ENCODE peak calls at places on chromosome 3, in seven cellular contexts. One of them, this sample, is unnamed.

GRCh38 chr3:9151240-9151639 is 98.2 kb downstream of the SRGAP3 start:
- DNase-seq in H9: no peak
- DNase-seq in astrocyte: no peak
- DNase-seq in prostate gland: no peak
- DNase-seq in H7: no peak
- DNase-seq in PC-9: no peak
- DNase-seq in dorsolateral prefrontal cortex: no peak
- DNase-seq in this sample: no peak

GRCh38 chr3:166531730-166532129 is 694.5 kb upstream of the BCHE start:
- DNase-seq in H9: no peak
- DNase-seq in astrocyte: no peak
- DNase-seq in prostate gland: no peak
- DNase-seq in H7: no peak
- DNase-seq in PC-9: no peak
- DNase-seq in dorsolateral prefrontal cortex: no peak
- DNase-seq in this sample: no peak

GRCh38 chr3:59678042-59678707 is 628.4 kb upstream of the CFAP20DC start:
- DNase-seq in H9: no peak
- DNase-seq in astrocyte: no peak
- DNase-seq in prostate gland: peak; percentile 14
- DNase-seq in H7: no peak
- DNase-seq in PC-9: no peak
- DNase-seq in dorsolateral prefrontal cortex: no peak
- DNase-seq in this sample: no peak

GRCh38 chr3:32154180-32154579 is 47.8 kb downstream of the GPD1L start:
- DNase-seq in H9: peak; percentile 53
- DNase-seq in astrocyte: no peak
- DNase-seq in prostate gland: no peak
- DNase-seq in H7: peak; percentile 64
- DNase-seq in PC-9: no peak
- DNase-seq in dorsolateral prefrontal cortex: no peak
- DNase-seq in this sample: no peak

GRCh38 chr3:169969696-169970095 is 3.1 kb downstream of the SEC62 start:
- DNase-seq in H9: no peak
- DNase-seq in astrocyte: no peak
- DNase-seq in prostate gland: no peak
- DNase-seq in H7: no peak
- DNase-seq in PC-9: no peak
- DNase-seq in dorsolateral prefrontal cortex: no peak
- DNase-seq in this sample: no peak

GRCh38 chr3:50410185-50410584 is 50.9 kb upstream of the TMEM115 start:
- DNase-seq in H9: no peak
- DNase-seq in astrocyte: no peak
- DNase-seq in prostate gland: no peak
- DNase-seq in H7: no peak
- DNase-seq in PC-9: no peak
- DNase-seq in dorsolateral prefrontal cortex: no peak
- DNase-seq in this sample: no peak

GRCh38 chr3:132220986-132221385 is 96.2 kb upstream of the ACP3 start:
- DNase-seq in H9: no peak
- DNase-seq in astrocyte: no peak
- DNase-seq in prostate gland: no peak
- DNase-seq in H7: no peak
- DNase-seq in PC-9: no peak
- DNase-seq in dorsolateral prefrontal cortex: no peak
- DNase-seq in this sample: no peak

GRCh38 chr3:31733234-31733667 is 200.5 kb downstream of the STT3B start:
- DNase-seq in H9: no peak
- DNase-seq in astrocyte: no peak
- DNase-seq in prostate gland: peak; percentile 57
- DNase-seq in H7: no peak
- DNase-seq in PC-9: no peak
- DNase-seq in dorsolateral prefrontal cortex: no peak
- DNase-seq in this sample: no peak

GRCh38 chr3:49716691-49717538 is 2.6 kb downstream of the AMIGO3 start:
- DNase-seq in H9: peak; percentile 25
- DNase-seq in astrocyte: no peak
- DNase-seq in prostate gland: no peak
- DNase-seq in H7: peak; percentile 35
- DNase-seq in PC-9: no peak
- DNase-seq in dorsolateral prefrontal cortex: no peak
- DNase-seq in this sample: peak; percentile 85

GRCh38 chr3:27714692-27715453 is 7.2 kb downstream of the EOMES start:
- DNase-seq in H9: peak; percentile 64
- DNase-seq in astrocyte: no peak
- DNase-seq in prostate gland: no peak
- DNase-seq in H7: peak; percentile 77
- DNase-seq in PC-9: no peak
- DNase-seq in dorsolateral prefrontal cortex: no peak
- DNase-seq in this sample: no peak

GRCh38 chr3:133282239-133282638 is 117.6 kb upstream of the BFSP2 start:
- DNase-seq in H9: no peak
- DNase-seq in astrocyte: peak; percentile 61
- DNase-seq in prostate gland: no peak
- DNase-seq in H7: no peak
- DNase-seq in PC-9: no peak
- DNase-seq in dorsolateral prefrontal cortex: no peak
- DNase-seq in this sample: no peak

GRCh38 chr3:197463279-197463678 is 92.5 kb downstream of the BDH1 start:
- DNase-seq in H9: no peak
- DNase-seq in astrocyte: peak; percentile 70
- DNase-seq in prostate gland: no peak
- DNase-seq in H7: no peak
- DNase-seq in PC-9: peak; percentile 96
- DNase-seq in dorsolateral prefrontal cortex: no peak
- DNase-seq in this sample: no peak

GRCh38 chr3:139455855-139456254 is 20.5 kb downstream of the RBP2 start:
- DNase-seq in H9: no peak
- DNase-seq in astrocyte: no peak
- DNase-seq in prostate gland: no peak
- DNase-seq in H7: peak; percentile 48
- DNase-seq in PC-9: no peak
- DNase-seq in dorsolateral prefrontal cortex: no peak
- DNase-seq in this sample: no peak

GRCh38 chr3:187831125-187832051 is 86.1 kb upstream of the BCL6 start:
- DNase-seq in H9: no peak
- DNase-seq in astrocyte: no peak
- DNase-seq in prostate gland: no peak
- DNase-seq in H7: no peak
- DNase-seq in PC-9: peak; percentile 31
- DNase-seq in dorsolateral prefrontal cortex: no peak
- DNase-seq in this sample: no peak

GRCh38 chr3:53525765-53526761 is 31.7 kb downstream of the CACNA1D start:
- DNase-seq in H9: no peak
- DNase-seq in astrocyte: peak; percentile 2
- DNase-seq in prostate gland: no peak
- DNase-seq in H7: no peak
- DNase-seq in PC-9: no peak
- DNase-seq in dorsolateral prefrontal cortex: no peak
- DNase-seq in this sample: no peak

GRCh38 chr3:113147608-113148306 is 63.6 kb upstream of the BOC start:
- DNase-seq in H9: no peak
- DNase-seq in astrocyte: no peak
- DNase-seq in prostate gland: no peak
- DNase-seq in H7: no peak
- DNase-seq in PC-9: no peak
- DNase-seq in dorsolateral prefrontal cortex: no peak
- DNase-seq in this sample: no peak

GRCh38 chr3:98766924-98767323 is 3.8 kb downstream of the ST3GAL6 start:
- DNase-seq in H9: no peak
- DNase-seq in astrocyte: no peak
- DNase-seq in prostate gland: no peak
- DNase-seq in H7: no peak
- DNase-seq in PC-9: no peak
- DNase-seq in dorsolateral prefrontal cortex: no peak
- DNase-seq in this sample: no peak

GRCh38 chr3:197926418-197926817 is 23.6 kb upstream of the RPL35A start:
- DNase-seq in H9: peak; percentile 67
- DNase-seq in astrocyte: no peak
- DNase-seq in prostate gland: no peak
- DNase-seq in H7: peak; percentile 46
- DNase-seq in PC-9: no peak
- DNase-seq in dorsolateral prefrontal cortex: no peak
- DNase-seq in this sample: no peak

GRCh38 chr3:5239602-5240001 is 52.1 kb downstream of the EDEM1 start:
- DNase-seq in H9: no peak
- DNase-seq in astrocyte: peak; percentile 95
- DNase-seq in prostate gland: no peak
- DNase-seq in H7: no peak
- DNase-seq in PC-9: no peak
- DNase-seq in dorsolateral prefrontal cortex: no peak
- DNase-seq in this sample: no peak

GRCh38 chr3:120554727-120555660 is 41.1 kb upstream of the NDUFB4 start:
- DNase-seq in H9: no peak
- DNase-seq in astrocyte: no peak
- DNase-seq in prostate gland: no peak
- DNase-seq in H7: no peak
- DNase-seq in PC-9: no peak
- DNase-seq in dorsolateral prefrontal cortex: peak; percentile 27
- DNase-seq in this sample: no peak

GRCh38 chr3:40828741-40829415 is 304.1 kb downstream of the ZNF621 start:
- DNase-seq in H9: no peak
- DNase-seq in astrocyte: no peak
- DNase-seq in prostate gland: no peak
- DNase-seq in H7: no peak
- DNase-seq in PC-9: no peak
- DNase-seq in dorsolateral prefrontal cortex: no peak
- DNase-seq in this sample: no peak

GRCh38 chr3:40827942-40828688 is 303.4 kb downstream of the ZNF621 start:
- DNase-seq in H9: no peak
- DNase-seq in astrocyte: no peak
- DNase-seq in prostate gland: no peak
- DNase-seq in H7: no peak
- DNase-seq in PC-9: no peak
- DNase-seq in dorsolateral prefrontal cortex: no peak
- DNase-seq in this sample: no peak

GRCh38 chr3:40829876-40830275 is 305.1 kb downstream of the ZNF621 start:
- DNase-seq in H9: no peak
- DNase-seq in astrocyte: no peak
- DNase-seq in prostate gland: no peak
- DNase-seq in H7: no peak
- DNase-seq in PC-9: no peak
- DNase-seq in dorsolateral prefrontal cortex: no peak
- DNase-seq in this sample: no peak
- H3K27me3 ChIP-seq in H9: no peaks in the 10 kb centered on the region
- H3K27me3 ChIP-seq in astrocyte: no peaks in the 10 kb centered on the region
- H3K27me3 ChIP-seq in prostate gland: no peaks in the 10 kb centered on the region
- H3K27me3 ChIP-seq in H7: no peaks in the 10 kb centered on the region
- H3K27me3 ChIP-seq in PC-9: no peaks in the 10 kb centered on the region
- H3K27me3 ChIP-seq in dorsolateral prefrontal cortex: no peaks in the 10 kb centered on the region
- H3K27me3 ChIP-seq in this sample: no peaks in the 10 kb centered on the region

DNA sequence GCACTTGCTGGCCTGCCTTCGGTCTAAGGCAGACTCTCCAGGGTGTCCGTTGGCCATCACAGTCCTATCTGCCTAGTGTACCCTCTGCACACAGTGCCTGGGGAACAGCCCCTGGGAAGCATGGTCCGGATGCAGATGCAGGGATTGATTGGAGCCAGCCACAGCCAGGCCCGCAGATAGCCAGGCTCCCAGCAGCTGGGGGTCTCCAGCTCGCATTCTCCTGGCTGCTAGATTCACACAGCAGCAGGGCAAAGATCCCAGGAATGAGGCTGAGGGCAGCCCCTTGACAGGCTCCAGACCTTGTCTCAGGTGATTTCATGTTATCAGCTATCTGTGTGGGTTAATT is 41.4 kb downstream of the IRAK2 start:
- DNase-seq in H9: no peak
- DNase-seq in astrocyte: no peak
- DNase-seq in prostate gland: no peak
- DNase-seq in H7: peak; percentile 55
- DNase-seq in PC-9: no peak
- DNase-seq in dorsolateral prefrontal cortex: no peak
- DNase-seq in this sample: no peak
- H3K27me3 ChIP-seq in H9: no peaks in the 10 kb centered on the region
- H3K27me3 ChIP-seq in astrocyte: no peaks in the 10 kb centered on the region
- H3K27me3 ChIP-seq in prostate gland: no peaks in the 10 kb centered on the region
- H3K27me3 ChIP-seq in H7: no peaks in the 10 kb centered on the region
- H3K27me3 ChIP-seq in PC-9: no peaks in the 10 kb centered on the region
- H3K27me3 ChIP-seq in dorsolateral prefrontal cortex: no peaks in the 10 kb centered on the region
- H3K27me3 ChIP-seq in this sample: no peaks in the 10 kb centered on the region

GRCh38 chr3:61688307-61688695 is 126.9 kb downstream of the PTPRG start:
- DNase-seq in H9: peak; percentile 96
- DNase-seq in astrocyte: no peak
- DNase-seq in prostate gland: no peak
- DNase-seq in H7: no peak
- DNase-seq in PC-9: no peak
- DNase-seq in dorsolateral prefrontal cortex: no peak
- DNase-seq in this sample: no peak

GRCh38 chr3:61685755-61686154 is 124.4 kb downstream of the PTPRG start:
- DNase-seq in H9: no peak
- DNase-seq in astrocyte: no peak
- DNase-seq in prostate gland: no peak
- DNase-seq in H7: no peak
- DNase-seq in PC-9: no peak
- DNase-seq in dorsolateral prefrontal cortex: no peak
- DNase-seq in this sample: no peak

GRCh38 chr3:61687663-61688306 is 126.4 kb downstream of the PTPRG start:
- DNase-seq in H9: no peak
- DNase-seq in astrocyte: no peak
- DNase-seq in prostate gland: no peak
- DNase-seq in H7: no peak
- DNase-seq in PC-9: no peak
- DNase-seq in dorsolateral prefrontal cortex: no peak
- DNase-seq in this sample: no peak

GRCh38 chr3:61686228-61686648 is 124.9 kb downstream of the PTPRG start:
- DNase-seq in H9: no peak
- DNase-seq in astrocyte: no peak
- DNase-seq in prostate gland: no peak
- DNase-seq in H7: no peak
- DNase-seq in PC-9: no peak
- DNase-seq in dorsolateral prefrontal cortex: no peak
- DNase-seq in this sample: no peak

GRCh38 chr3:61687206-61687605 is 125.8 kb downstream of the PTPRG start:
- DNase-seq in H9: no peak
- DNase-seq in astrocyte: no peak
- DNase-seq in prostate gland: no peak
- DNase-seq in H7: no peak
- DNase-seq in PC-9: no peak
- DNase-seq in dorsolateral prefrontal cortex: no peak
- DNase-seq in this sample: no peak
- H3K27me3 ChIP-seq in H9: no peaks in the 10 kb centered on the region
- H3K27me3 ChIP-seq in astrocyte: no peaks in the 10 kb centered on the region
- H3K27me3 ChIP-seq in prostate gland: no peaks in the 10 kb centered on the region
- H3K27me3 ChIP-seq in H7: no peaks in the 10 kb centered on the region
- H3K27me3 ChIP-seq in PC-9: no peaks in the 10 kb centered on the region
- H3K27me3 ChIP-seq in dorsolateral prefrontal cortex: no peaks in the 10 kb centered on the region
- H3K27me3 ChIP-seq in this sample: no peaks in the 10 kb centered on the region

DNA sequence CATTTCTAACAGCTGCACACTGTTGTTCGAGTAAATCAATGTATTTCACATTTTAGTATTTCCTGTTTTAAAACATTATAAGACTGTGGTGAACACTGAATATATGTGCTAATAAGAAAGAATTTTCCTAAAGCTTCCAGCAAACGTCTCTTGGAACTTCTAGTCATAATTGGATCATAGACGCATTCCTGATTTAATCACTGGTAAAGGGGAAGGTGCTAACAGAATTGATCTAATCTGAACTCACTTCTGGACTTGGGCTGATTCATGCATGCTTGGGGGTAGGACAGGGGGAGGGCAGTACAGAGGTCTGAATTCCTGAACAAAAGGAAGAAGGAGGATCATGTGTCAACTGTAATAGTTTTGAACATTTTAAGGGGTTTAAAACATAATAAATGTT is 7.3 kb upstream of the LEKR1 start:
- DNase-seq in H9: no peak
- DNase-seq in astrocyte: peak; percentile 91
- DNase-seq in prostate gland: no peak
- DNase-seq in H7: no peak
- DNase-seq in PC-9: peak; percentile 93
- DNase-seq in dorsolateral prefrontal cortex: no peak
- DNase-seq in this sample: no peak
- H3K27me3 ChIP-seq in H9: peaks cover 22% of the 10 kb centered on the region
- H3K27me3 ChIP-seq in astrocyte: no peaks in the 10 kb centered on the region
- H3K27me3 ChIP-seq in prostate gland: no peaks in the 10 kb centered on the region
- H3K27me3 ChIP-seq in H7: peaks cover 30% of the 10 kb centered on the region
- H3K27me3 ChIP-seq in PC-9: no peaks in the 10 kb centered on the region
- H3K27me3 ChIP-seq in dorsolateral prefrontal cortex: no peaks in the 10 kb centered on the region
- H3K27me3 ChIP-seq in this sample: no peaks in the 10 kb centered on the region

This sample was measured in vagina.